ENCODE peak calls at places on chromosomes 11 and 22, in four cellular contexts. One of them, this sample, is unnamed.

GRCh38 chr11:33753304-33753703 is 17.1 kb upstream of the CD59 start:
- DNase-seq in K562: no peak
- DNase-seq in gastrocnemius medialis: peak; percentile 81
- DNase-seq in fibroblast of lung: peak; percentile 85
- DNase-seq in this sample: no peak

GRCh38 chr11:100328626-100329340 is 358.3 kb upstream of the ARHGAP42 start:
- DNase-seq in K562: no peak
- DNase-seq in gastrocnemius medialis: no peak
- DNase-seq in fibroblast of lung: peak; percentile 2
- DNase-seq in this sample: no peak

GRCh38 chr22:22446527-22446926 is 62.0 kb downstream of the ZNF280B start:
- DNase-seq in K562: no peak
- DNase-seq in gastrocnemius medialis: no peak
- DNase-seq in fibroblast of lung: peak; percentile 13
- DNase-seq in this sample: no peak

GRCh38 chr11:70820311-70820710 is 422.0 kb downstream of the CTTN start:
- DNase-seq in K562: no peak
- DNase-seq in gastrocnemius medialis: no peak
- DNase-seq in fibroblast of lung: no peak
- DNase-seq in this sample: no peak

GRCh38 chr11:87878373-87878779 is 296.9 kb downstream of the RAB38 start:
- DNase-seq in K562: no peak
- DNase-seq in gastrocnemius medialis: no peak
- DNase-seq in fibroblast of lung: peak; percentile 39
- DNase-seq in this sample: no peak

GRCh38 chr22:19448739-19449421 is 1.4 kb upstream of the C22orf39 start:
- DNase-seq in K562: peak; percentile 26
- DNase-seq in gastrocnemius medialis: no peak
- DNase-seq in fibroblast of lung: no peak
- DNase-seq in this sample: no peak

GRCh38 chr11:109770323-109770722 is 322.9 kb upstream of the ZC3H12C start:
- DNase-seq in K562: no peak
- DNase-seq in gastrocnemius medialis: no peak
- DNase-seq in fibroblast of lung: no peak
- DNase-seq in this sample: no peak

GRCh38 chr22:43060213-43060612 is 29.0 kb downstream of the TTLL1 start:
- DNase-seq in K562: peak; percentile 70
- DNase-seq in gastrocnemius medialis: no peak
- DNase-seq in fibroblast of lung: no peak
- DNase-seq in this sample: no peak

GRCh38 chr22:30438559-30438958 is 13.0 kb downstream of the MTFP1 start:
- DNase-seq in K562: peak; percentile 19
- DNase-seq in gastrocnemius medialis: no peak
- DNase-seq in fibroblast of lung: no peak
- DNase-seq in this sample: no peak

GRCh38 chr11:100870138-100870537 is 183.1 kb downstream of the ARHGAP42 start:
- DNase-seq in K562: no peak
- DNase-seq in gastrocnemius medialis: no peak
- DNase-seq in fibroblast of lung: no peak
- DNase-seq in this sample: no peak

GRCh38 chr11:68381716-68382115 is 69.3 kb downstream of the LRP5 start:
- DNase-seq in K562: no peak
- DNase-seq in gastrocnemius medialis: no peak
- DNase-seq in fibroblast of lung: no peak
- DNase-seq in this sample: no peak

GRCh38 chr11:74694536-74694935 is 36.7 kb downstream of the CHRDL2 start:
- DNase-seq in K562: no peak
- DNase-seq in gastrocnemius medialis: no peak
- DNase-seq in fibroblast of lung: no peak
- DNase-seq in this sample: no peak

GRCh38 chr11:335779-336665 is 15.4 kb upstream of the IFITM3 start:
- DNase-seq in K562: peak; percentile 25
- DNase-seq in gastrocnemius medialis: no peak
- DNase-seq in fibroblast of lung: no peak
- DNase-seq in this sample: no peak

GRCh38 chr11:2779499-2779980 is 79.7 kb upstream of the KCNQ1OT1 start:
- DNase-seq in K562: peak; percentile 70
- DNase-seq in gastrocnemius medialis: no peak
- DNase-seq in fibroblast of lung: no peak
- DNase-seq in this sample: no peak

GRCh38 chr11:85076535-85077330 is 550.4 kb downstream of the DLG2 start:
- DNase-seq in K562: no peak
- DNase-seq in gastrocnemius medialis: no peak
- DNase-seq in fibroblast of lung: peak; percentile 88
- DNase-seq in this sample: no peak

GRCh38 chr22:43275545-43275981 is 67.6 kb downstream of the SCUBE1 start:
- DNase-seq in K562: peak; percentile 34
- DNase-seq in gastrocnemius medialis: no peak
- DNase-seq in fibroblast of lung: no peak
- DNase-seq in this sample: no peak

GRCh38 chr22:20781272-20781990 is 7.5 kb downstream of the SERPIND1 start:
- DNase-seq in K562: no peak
- DNase-seq in gastrocnemius medialis: no peak
- DNase-seq in fibroblast of lung: peak; percentile 28
- DNase-seq in this sample: no peak

GRCh38 chr11:134535029-134536025 is 123.3 kb upstream of the B3GAT1 start:
- DNase-seq in K562: no peak
- DNase-seq in gastrocnemius medialis: no peak
- DNase-seq in fibroblast of lung: no peak
- DNase-seq in this sample: no peak

GRCh38 chr11:69700278-69701140 is 3.3 kb downstream of the FGF19 start:
- DNase-seq in K562: peak; percentile 83
- DNase-seq in gastrocnemius medialis: no peak
- DNase-seq in fibroblast of lung: peak; percentile 56
- DNase-seq in this sample: no peak

GRCh38 chr11:35650467-35650866 is 12.1 kb upstream of the TRIM44 start:
- DNase-seq in K562: no peak
- DNase-seq in gastrocnemius medialis: no peak
- DNase-seq in fibroblast of lung: no peak
- DNase-seq in this sample: no peak

GRCh38 chr11:1542267-1542666 is 29.8 kb downstream of the DUSP8 start:
- DNase-seq in K562: no peak
- DNase-seq in gastrocnemius medialis: no peak
- DNase-seq in fibroblast of lung: no peak
- DNase-seq in this sample: no peak

GRCh38 chr11:72354356-72355115 is 79.8 kb downstream of the CLPB start:
- DNase-seq in K562: no peak
- DNase-seq in gastrocnemius medialis: no peak
- DNase-seq in fibroblast of lung: peak; percentile 53
- DNase-seq in this sample: no peak

GRCh38 chr11:2886191-2886894 is 768 bp upstream of the CDKN1C start:
- DNase-seq in K562: no peak
- DNase-seq in gastrocnemius medialis: no peak
- DNase-seq in fibroblast of lung: peak; percentile 35
- DNase-seq in this sample: no peak

GRCh38 chr22:46514592-46515207 is 22.7 kb downstream of the CELSR1 start:
- DNase-seq in K562: no peak
- DNase-seq in gastrocnemius medialis: no peak
- DNase-seq in fibroblast of lung: peak; percentile 83
- DNase-seq in this sample: no peak

GRCh38 chr11:125244166-125244565 is 79.6 kb downstream of the PKNOX2 start:
- DNase-seq in K562: no peak
- DNase-seq in gastrocnemius medialis: no peak
- DNase-seq in fibroblast of lung: no peak
- DNase-seq in this sample: no peak

GRCh38 chr11:44858796-44859527 is 91.7 kb downstream of the TP53I11 start:
- DNase-seq in K562: no peak
- DNase-seq in gastrocnemius medialis: no peak
- DNase-seq in fibroblast of lung: no peak
- DNase-seq in this sample: no peak

GRCh38 chr11:13268791-13269190 is 8.8 kb upstream of the BMAL1 start:
- DNase-seq in K562: no peak
- DNase-seq in gastrocnemius medialis: no peak
- DNase-seq in fibroblast of lung: no peak
- DNase-seq in this sample: no peak

GRCh38 chr22:35892192-35892591 is 136.4 kb downstream of the RBFOX2 start:
- DNase-seq in K562: no peak
- DNase-seq in gastrocnemius medialis: no peak
- DNase-seq in fibroblast of lung: peak; percentile 89
- DNase-seq in this sample: no peak

GRCh38 chr22:43905681-43906080 is 13.9 kb upstream of the PNPLA5 start:
- DNase-seq in K562: no peak
- DNase-seq in gastrocnemius medialis: no peak
- DNase-seq in fibroblast of lung: no peak
- DNase-seq in this sample: no peak

GRCh38 chr11:103035656-103036434 is 56.1 kb downstream of the DCUN1D5 start:
- DNase-seq in K562: peak; percentile 49
- DNase-seq in gastrocnemius medialis: no peak
- DNase-seq in fibroblast of lung: peak; percentile 83
- DNase-seq in this sample: no peak

GRCh38 chr11:102552020-102552419 is 21.5 kb upstream of the MMP7 start:
- DNase-seq in K562: no peak
- DNase-seq in gastrocnemius medialis: no peak
- DNase-seq in fibroblast of lung: no peak
- DNase-seq in this sample: no peak

GRCh38 chr11:134536219-134536618 is 124.2 kb upstream of the B3GAT1 start:
- DNase-seq in K562: no peak
- DNase-seq in gastrocnemius medialis: no peak
- DNase-seq in fibroblast of lung: no peak
- DNase-seq in this sample: no peak

GRCh38 chr11:77065878-77066228 is 918 bp upstream of the CAPN5 start:
- DNase-seq in K562: no peak
- DNase-seq in gastrocnemius medialis: peak; percentile 40
- DNase-seq in fibroblast of lung: peak; percentile 52
- DNase-seq in this sample: peak; percentile 72

GRCh38 chr11:77066229-77067023 is at the start of gene CAPN5:
- DNase-seq in K562: peak; percentile 99
- DNase-seq in gastrocnemius medialis: peak; percentile 84
- DNase-seq in fibroblast of lung: peak; percentile 90
- DNase-seq in this sample: peak; percentile 58

GRCh38 chr11:77068461-77069335 is 1.9 kb downstream of the CAPN5 start:
- DNase-seq in K562: no peak
- DNase-seq in gastrocnemius medialis: no peak
- DNase-seq in fibroblast of lung: no peak
- DNase-seq in this sample: no peak

GRCh38 chr11:77069336-77069968 is 2.7 kb downstream of the CAPN5 start:
- DNase-seq in K562: no peak
- DNase-seq in gastrocnemius medialis: no peak
- DNase-seq in fibroblast of lung: no peak
- DNase-seq in this sample: no peak

GRCh38 chr11:77067776-77068460 is 1.1 kb downstream of the CAPN5 start:
- DNase-seq in K562: no peak
- DNase-seq in gastrocnemius medialis: no peak
- DNase-seq in fibroblast of lung: no peak
- DNase-seq in this sample: no peak
- H3K27ac ChIP-seq in K562: no peak overlapping the region
- H3K27ac ChIP-seq in gastrocnemius medialis: no peak overlapping the region
- H3K27ac ChIP-seq in fibroblast of lung: no peak overlapping the region
- H3K27ac ChIP-seq in this sample: no peak overlapping the region

GRCh38 chr11:76836613-76837291 is 24.0 kb upstream of the ACER3 start:
- DNase-seq in K562: no peak
- DNase-seq in gastrocnemius medialis: no peak
- DNase-seq in fibroblast of lung: no peak
- DNase-seq in this sample: no peak
- H3K4me3 ChIP-seq in K562: no peak overlapping the region
- H3K4me3 ChIP-seq in gastrocnemius medialis: no peak overlapping the region
- H3K4me3 ChIP-seq in fibroblast of lung: no peak overlapping the region
- H3K4me3 ChIP-seq in this sample: no peak overlapping the region

DNA sequence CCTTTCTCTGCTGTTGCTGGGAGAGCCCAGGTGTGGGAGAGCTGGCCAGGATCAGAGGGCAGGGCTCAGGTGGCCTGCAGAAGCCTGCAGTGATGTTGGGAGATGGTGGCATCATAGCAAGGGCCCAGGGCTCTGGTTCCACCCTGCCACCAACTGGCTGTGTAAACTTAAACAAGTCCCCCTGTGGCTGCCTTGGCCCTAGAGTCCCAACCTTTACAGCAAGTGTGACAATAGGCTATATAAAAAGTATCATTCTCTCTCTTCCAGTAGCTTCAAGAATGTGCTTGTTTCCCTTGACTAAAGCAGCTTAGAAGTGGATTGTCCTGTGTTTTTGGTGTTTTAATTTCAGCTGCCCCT is 201.8 kb upstream of the E2F8 start:
- DNase-seq in K562: no peak
- DNase-seq in gastrocnemius medialis: no peak
- DNase-seq in fibroblast of lung: no peak
- DNase-seq in this sample: no peak
- H3K27ac ChIP-seq in K562: peak overlapping the region; percentile 66
- H3K27ac ChIP-seq in gastrocnemius medialis: no peak overlapping the region
- H3K27ac ChIP-seq in fibroblast of lung: no peak overlapping the region
- H3K27ac ChIP-seq in this sample: no peak overlapping the region

GRCh38 chr11:77129069-77129840 is 1.2 kb downstream of the MYO7A start:
- DNase-seq in K562: no peak
- DNase-seq in gastrocnemius medialis: no peak
- DNase-seq in fibroblast of lung: no peak
- DNase-seq in this sample: no peak

GRCh38 chr11:77126156-77126775 is 1.8 kb upstream of the MYO7A start:
- DNase-seq in K562: no peak
- DNase-seq in gastrocnemius medialis: no peak
- DNase-seq in fibroblast of lung: no peak
- DNase-seq in this sample: no peak

GRCh38 chr11:77126861-77127673 is 979 bp upstream of the MYO7A start:
- DNase-seq in K562: peak; percentile 82
- DNase-seq in gastrocnemius medialis: no peak
- DNase-seq in fibroblast of lung: no peak
- DNase-seq in this sample: no peak

GRCh38 chr11:77127674-77127968 is 425 bp upstream of the MYO7A start:
- DNase-seq in K562: no peak
- DNase-seq in gastrocnemius medialis: no peak
- DNase-seq in fibroblast of lung: no peak
- DNase-seq in this sample: no peak

GRCh38 chr11:77127969-77128691 is at the start of gene MYO7A:
- DNase-seq in K562: peak; percentile 77
- DNase-seq in gastrocnemius medialis: no peak
- DNase-seq in fibroblast of lung: no peak
- DNase-seq in this sample: peak; percentile 84
- H3K4me3 ChIP-seq in K562: peak within 1 kb of the TSS; percentile 14
- H3K4me3 ChIP-seq in gastrocnemius medialis: peak within 1 kb of the TSS; percentile 58
- H3K4me3 ChIP-seq in fibroblast of lung: peak within 1 kb of the TSS; percentile 58
- H3K4me3 ChIP-seq in this sample: peak within 1 kb of the TSS; percentile 48